ENCODE peak calls at places on chromosomes 11 and 22, in six cellular contexts. G, O, I, U, Q and F are unnamed samples. For H3K4me1, the result is how much of the 10 kb centered on the place peaks cover.

GRCh38 chr11:76159983-76160661 is 46.2 kb downstream of the WNT11 start:
- DNase-seq in G (no peak), O (no peak), I (no peak), U (peak), Q (no peak), F (no peak)

GRCh38 chr11:124405611-124406010 is 6.8 kb upstream of the OR8B3 start:
- DNase-seq in G (no peak), O (no peak), I (no peak), U (no peak), Q (no peak), F (no peak)

GRCh38 chr22:27274770-27275449 is 526.6 kb downstream of the MN1 start:
- DNase-seq in G (no peak), O (no peak), I (no peak), U (no peak), Q (no peak), F (no peak)

GRCh38 chr11:129938764-129939163 is 43.4 kb upstream of the NFRKB start:
- DNase-seq in G (no peak), O (no peak), I (no peak), U (no peak), Q (no peak), F (no peak)

GRCh38 chr11:1193326-1194230 is 29.3 kb upstream of the MUC5B start:
- DNase-seq in G (no peak), O (no peak), I (peak), U (no peak), Q (no peak), F (no peak)

GRCh38 chr11:9550209-9550628 is 23.3 kb upstream of the WEE1 start:
- DNase-seq in G (no peak), O (no peak), I (no peak), U (no peak), Q (no peak), F (no peak)

GRCh38 chr22:48378673-48379072 is 1449.0 kb downstream of the BRD1 start:
- DNase-seq in G (no peak), O (no peak), I (peak), U (no peak), Q (no peak), F (no peak)

GRCh38 chr11:33195391-33196190 is 34.3 kb upstream of the CSTF3 start:
- DNase-seq in G (no peak), O (no peak), I (no peak), U (no peak), Q (no peak), F (no peak)

GRCh38 chr11:106459135-106459534 is 381.7 kb downstream of the AASDHPPT start:
- DNase-seq in G (no peak), O (no peak), I (no peak), U (no peak), Q (no peak), F (no peak)

GRCh38 chr22:48931452-48931851 is 896.2 kb downstream of the BRD1 start:
- DNase-seq in G (no peak), O (no peak), I (no peak), U (no peak), Q (no peak), F (no peak)

DNA sequence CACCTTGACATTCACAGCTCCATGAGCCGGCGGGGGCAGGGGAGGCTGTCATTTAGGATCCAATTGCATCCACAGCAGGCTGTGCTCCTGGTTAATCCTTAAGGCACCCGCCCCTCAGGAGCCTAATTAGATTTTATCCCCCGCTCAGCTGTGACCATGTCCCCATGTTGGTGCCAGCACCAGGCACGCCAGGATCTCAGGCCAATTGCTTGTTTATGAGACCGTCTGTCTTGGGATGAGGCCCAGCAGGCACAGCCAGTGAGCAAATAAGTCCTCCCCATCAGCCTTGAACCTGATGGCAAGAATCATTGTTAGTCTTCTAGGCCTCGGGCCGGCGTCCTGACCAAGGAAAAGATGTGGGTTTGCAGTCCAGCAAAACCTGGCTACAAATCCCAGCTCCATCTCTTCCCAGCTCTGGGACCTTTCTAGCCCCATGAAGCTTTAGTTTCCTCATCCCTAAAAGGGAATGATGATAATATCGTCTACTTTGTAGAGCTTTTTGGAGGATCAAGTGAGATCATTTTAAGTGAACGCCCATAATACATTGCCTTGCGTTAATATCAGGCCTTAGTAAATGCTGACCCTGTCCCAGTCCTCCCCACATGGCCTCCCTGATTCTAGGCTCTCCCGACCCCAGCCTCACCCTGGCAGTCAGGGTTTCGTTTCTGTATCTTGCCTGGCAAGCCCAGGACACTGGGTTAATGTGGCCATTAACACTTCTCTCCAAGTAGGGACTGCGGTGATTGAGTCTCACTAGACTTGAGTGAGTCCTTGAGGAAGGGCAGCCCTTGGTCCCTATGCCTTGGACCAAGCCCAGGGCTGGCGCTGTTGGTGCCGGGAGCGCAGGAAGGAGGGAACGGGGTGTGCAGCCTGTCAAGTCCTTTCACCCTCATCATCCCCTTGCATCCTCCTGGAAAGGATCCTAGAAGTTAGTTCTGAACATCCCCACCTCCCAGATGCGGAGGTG is 57.1 kb downstream of the TP53I11 start:
- DNase-seq in G (peak), O (no peak), I (no peak), U (no peak), Q (peak), F (no peak)
- H3K27ac ChIP-seq in G (peak), O (no peak), I (no peak), U (peak), Q (peak), F (no peak)

DNA sequence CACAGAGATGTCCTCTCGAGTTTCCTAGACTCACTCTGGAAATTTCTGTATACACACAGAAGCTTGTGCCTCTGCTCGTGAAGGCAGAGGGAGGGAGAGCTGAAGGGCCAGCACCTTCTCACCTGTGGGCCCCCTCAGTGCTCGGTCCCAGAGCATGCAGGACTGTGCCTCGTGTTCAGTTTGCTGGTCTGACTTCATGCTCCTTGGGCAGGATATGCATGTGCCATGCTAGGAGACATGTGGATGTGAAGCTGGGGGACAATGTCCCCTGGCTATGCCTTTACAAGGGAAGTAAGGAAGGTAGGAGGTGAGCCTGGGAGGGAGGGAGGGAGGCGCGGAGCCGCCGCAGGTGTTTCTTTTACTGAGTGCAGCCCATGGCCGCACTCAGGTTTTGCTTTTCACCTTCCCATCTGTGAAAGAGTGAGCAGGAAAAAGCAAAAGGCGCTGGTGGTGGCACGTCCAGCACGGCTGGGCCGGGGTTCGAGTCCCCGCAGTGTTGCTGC is 22.6 kb downstream of the NEAT1 start:
- DNase-seq in G (no peak), O (no peak), I (no peak), U (no peak), Q (no peak), F (no peak)
- TF ChIP-seq POLR2A in G (no peak), O (no peak), I (no peak), U (no peak), Q (no peak), F (peak)

DNA sequence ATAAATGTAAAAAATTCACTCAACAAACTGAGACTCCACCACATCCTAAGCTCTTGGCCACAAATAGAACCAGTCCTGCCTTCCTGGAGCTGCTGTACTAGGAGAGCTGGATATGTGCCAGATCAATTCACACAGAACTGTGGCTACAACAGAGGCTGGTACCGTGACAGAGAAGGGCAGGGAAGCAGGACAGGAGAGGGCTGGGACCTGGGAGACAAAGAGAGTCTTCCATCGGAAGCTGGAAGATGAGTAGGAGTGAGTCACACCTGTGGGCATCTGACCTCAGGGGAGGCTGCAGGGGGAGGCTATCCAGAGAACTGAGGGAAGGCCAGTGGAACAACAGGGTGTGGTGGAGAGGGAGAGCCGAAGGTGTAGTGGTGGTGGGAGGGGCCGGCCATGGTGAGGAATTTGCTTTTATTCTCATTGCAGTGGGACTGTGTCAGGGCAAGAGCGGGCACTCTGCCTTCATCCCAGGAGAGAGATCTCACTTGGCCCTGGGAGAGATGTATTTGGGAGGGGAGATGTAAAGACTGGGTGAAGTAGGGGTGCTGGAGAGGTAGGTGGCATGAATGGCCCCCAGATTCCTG is 1.9 kb upstream of the LTBP3 start:
- DNase-seq in G (peak), O (peak), I (no peak), U (no peak), Q (peak), F (no peak)
- H3K4me1 ChIP-seq in G (under half), O (half or more), I (half or more), U (under half), Q (under half), F (under half)

DNA sequence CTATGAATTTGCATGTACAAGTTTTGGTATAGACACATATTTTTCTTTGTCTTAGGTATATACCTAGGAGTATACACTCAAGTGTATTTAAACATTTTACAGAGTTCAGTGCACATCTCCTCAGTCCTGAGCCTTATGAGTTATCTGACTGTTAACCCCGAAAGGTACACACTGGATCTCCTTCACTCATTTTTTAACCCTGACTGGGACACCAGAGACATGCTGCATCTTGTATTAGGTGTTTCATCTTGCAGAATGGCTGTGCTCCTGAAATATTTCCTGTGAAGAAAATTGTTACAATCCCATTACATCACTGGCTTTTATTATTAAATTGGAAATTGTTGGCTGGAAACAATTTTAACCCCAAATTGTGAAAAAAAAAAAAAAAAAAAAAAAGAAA is 15.3 kb downstream of the PARVA start:
- DNase-seq in G (no peak), O (no peak), I (no peak), U (no peak), Q (no peak), F (no peak)
- H3K27ac ChIP-seq in G (peak), O (no peak), I (no peak), U (no peak), Q (no peak), F (no peak)

GRCh38 chr22:37751449-37752188 is 54.8 kb downstream of the TRIOBP start:
- DNase-seq in G (no peak), O (peak), I (no peak), U (no peak), Q (peak), F (no peak)
- TF ChIP-seq POLR2A in G (no peak), O (no peak), I (no peak), U (no peak), Q (no peak), F (no peak)

DNA sequence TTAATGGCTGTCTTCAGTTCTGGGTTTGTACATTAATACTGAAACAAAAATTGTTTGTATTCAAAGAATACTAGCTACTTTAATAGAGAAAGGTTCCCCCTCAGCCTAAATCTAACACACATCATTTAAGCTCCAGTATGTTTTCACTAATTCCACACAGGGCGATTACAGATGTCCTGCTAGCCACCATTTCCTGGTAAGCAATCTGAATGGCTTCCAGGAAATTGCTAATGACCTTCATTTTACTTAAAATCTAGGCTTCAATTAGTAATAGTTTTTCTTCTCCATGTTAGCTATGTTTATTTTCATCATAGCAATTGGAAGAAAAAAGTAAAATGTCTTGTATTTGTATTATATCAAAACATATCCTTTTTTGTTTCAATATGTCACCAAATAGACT is 132.8 kb downstream of the SOX6 start:
- DNase-seq in G (no peak), O (no peak), I (no peak), U (no peak), Q (no peak), F (no peak)
- H3K4me1 ChIP-seq in G (under half), O (under half), I (under half), U (under half), Q (under half), F (under half)

DNA sequence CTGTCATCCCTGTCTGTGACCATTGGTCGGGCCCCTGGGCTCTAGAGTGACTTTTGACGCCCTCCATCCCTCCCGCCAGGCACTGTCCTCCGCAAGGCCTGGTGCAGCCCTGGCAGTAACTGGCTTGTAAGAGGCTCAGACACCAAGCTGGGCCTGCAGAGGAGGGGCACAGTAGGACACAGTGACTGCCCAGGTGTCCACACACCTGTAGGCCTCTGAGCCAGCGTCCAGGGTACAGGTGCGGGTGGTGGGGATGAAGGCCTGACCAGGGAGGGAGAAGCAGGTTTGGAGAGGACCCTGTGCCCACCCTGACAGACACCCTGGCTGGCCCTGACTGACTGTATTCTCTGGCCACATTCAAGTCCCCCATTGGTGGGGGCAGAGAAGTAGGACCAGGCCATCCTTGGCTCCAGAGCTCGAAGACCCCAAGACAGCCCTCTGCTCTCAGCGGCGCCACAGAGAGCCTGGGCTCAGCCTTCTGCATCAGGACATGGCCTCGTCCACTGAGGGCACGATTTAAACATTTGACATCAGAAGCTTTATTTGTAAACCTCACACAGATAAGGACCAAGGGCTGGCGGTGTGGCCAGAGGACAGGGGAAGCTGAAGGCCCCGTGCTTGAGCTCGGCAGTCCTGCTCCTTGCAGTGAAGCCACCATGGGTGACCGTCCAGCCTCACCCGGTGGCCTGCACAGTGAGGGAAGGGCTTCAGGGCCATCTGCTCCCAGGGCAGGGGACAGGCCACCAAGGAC is 31.4 kb downstream of the PPIL2 start:
- DNase-seq in G (no peak), O (no peak), I (no peak), U (no peak), Q (no peak), F (no peak)
- H3K27ac ChIP-seq in G (peak), O (no peak), I (no peak), U (peak), Q (no peak), F (no peak)